ENCODE peak calls at places on chromosomes 16 and 17, in nine cellular contexts. W is Caco-2; G is stomach; J is EH; T is stimulated activated CD4-positive, alpha-beta T cell treated with anti-CD3 and anti-CD28 coated beads, Interleukin-4, amount 100 ng/mL, for 48 hours; E is HEK293T; D is esophagus squamous epithelium; R is fibroblast of pulmonary artery; Z is AG08395. B is an unnamed sample.

GRCh38 chr16:21645261-21645721 is 7.1 kb downstream of the IGSF6 start:
- DNase-seq in W (no peak), G (no peak), J (peak), T (no peak), E (no peak), D (no peak), R (no peak), Z (no peak), B (no peak)

GRCh38 chr16:35215287-35215686 is 1755.9 kb downstream of the TP53TG3F start:
- DNase-seq in W (no peak), G (no peak), J (no peak), T (no peak), E (no peak), D (no peak), R (no peak), Z (no peak), B (no peak)

GRCh38 chr16:24685539-24686432 is 43.7 kb upstream of the TNRC6A start:
- DNase-seq in W (peak), G (peak), J (peak), T (no peak), E (peak), D (no peak), R (peak), Z (peak), B (peak)

GRCh38 chr17:6453279-6454024 is 9.2 kb downstream of the PIMREG start:
- DNase-seq in W (no peak), G (no peak), J (no peak), T (no peak), E (no peak), D (no peak), R (no peak), Z (no peak), B (no peak)

GRCh38 chr16:66881014-66881417 is 701 bp downstream of the PDP2 start:
- DNase-seq in W (no peak), G (no peak), J (peak), T (no peak), E (no peak), D (no peak), R (no peak), Z (no peak), B (no peak)

GRCh38 chr17:74631468-74632195 is 8.1 kb upstream of the CD300E start:
- DNase-seq in W (no peak), G (no peak), J (no peak), T (no peak), E (no peak), D (no peak), R (peak), Z (peak), B (no peak)

GRCh38 chr17:79468183-79468944 is 142.5 kb downstream of the RBFOX3 start:
- DNase-seq in W (no peak), G (no peak), J (no peak), T (no peak), E (no peak), D (no peak), R (no peak), Z (no peak), B (no peak)

GRCh38 chr17:46817151-46817900 is 1.2 kb downstream of the WNT3 start:
- DNase-seq in W (no peak), G (no peak), J (no peak), T (no peak), E (no peak), D (no peak), R (no peak), Z (no peak), B (no peak)

GRCh38 chr16:67456383-67457140 is 24.4 kb downstream of the ATP6V0D1 start:
- DNase-seq in W (no peak), G (peak), J (peak), T (no peak), E (no peak), D (no peak), R (peak), Z (peak), B (peak)

GRCh38 chr17:50715471-50715870 is 3.9 kb upstream of the LUC7L3 start:
- DNase-seq in W (no peak), G (no peak), J (no peak), T (no peak), E (no peak), D (no peak), R (no peak), Z (no peak), B (peak)

GRCh38 chr17:74359916-74360315 is 1.8 kb downstream of the BTBD17 start:
- DNase-seq in W (no peak), G (no peak), J (no peak), T (no peak), E (no peak), D (no peak), R (no peak), Z (no peak), B (no peak)

GRCh38 chr16:15864939-15865338 is 8.1 kb upstream of the MYH11 start:
- DNase-seq in W (no peak), G (no peak), J (no peak), T (no peak), E (no peak), D (no peak), R (no peak), Z (no peak), B (no peak)

GRCh38 chr16:29645699-29646187 is 17.3 kb upstream of the SPN start:
- DNase-seq in W (peak), G (no peak), J (peak), T (no peak), E (peak), D (no peak), R (peak), Z (no peak), B (no peak)

GRCh38 chr16:20175358-20175757 is 101.7 kb upstream of the GPR139 start:
- DNase-seq in W (no peak), G (no peak), J (no peak), T (no peak), E (no peak), D (no peak), R (no peak), Z (no peak), B (no peak)

GRCh38 chr16:86195863-86196630 is 297.1 kb downstream of the IRF8 start:
- DNase-seq in W (peak), G (no peak), J (peak), T (no peak), E (no peak), D (no peak), R (no peak), Z (no peak), B (no peak)

GRCh38 chr16:25568991-25569390 is 122.8 kb upstream of the HS3ST4 start:
- DNase-seq in W (no peak), G (no peak), J (no peak), T (no peak), E (no peak), D (peak), R (no peak), Z (no peak), B (no peak)

GRCh38 chr17:45578516-45579455 is 88.3 kb upstream of the PLEKHM1 start:
- DNase-seq in W (no peak), G (no peak), J (no peak), T (no peak), E (no peak), D (no peak), R (no peak), Z (no peak), B (no peak)

GRCh38 chr16:56369202-56369601 is 56.1 kb downstream of the AMFR start:
- DNase-seq in W (no peak), G (peak), J (no peak), T (no peak), E (no peak), D (no peak), R (no peak), Z (no peak), B (no peak)